ENCODE peak calls at places on chromosomes 5 and 9, in six cellular contexts. O, J, G, P, D and U are unnamed samples.

GRCh38 chr9:99916650-99917049 is 10.2 kb downstream of the STX17 start:
- DNase-seq in D (no peak), P (no peak), J (no peak), G (no peak), O (no peak), U (no peak)

GRCh38 chr9:136626740-136627642 is 35.7 kb upstream of the EGFL7 start:
- DNase-seq in D (peak), G (peak), J (no peak), P (no peak), O (no peak), U (no peak)

GRCh38 chr5:119355244-119355635 is 579 bp upstream of the TNFAIP8 start:
- DNase-seq in P (no peak), G (peak), D (peak), J (no peak), O (no peak), U (no peak)

GRCh38 chr9:116417464-116417863 is 263.9 kb downstream of the PAPPA start:
- DNase-seq in O (no peak), P (no peak), J (no peak), G (no peak), D (no peak), U (peak)

GRCh38 chr5:116502616-116503015 is 72.0 kb downstream of the SEMA6A start:
- DNase-seq in J (no peak), P (no peak), O (no peak), G (no peak), D (no peak), U (peak)

GRCh38 chr9:17063535-17064135 is 71.2 kb upstream of the CNTLN start:
- DNase-seq in D (peak), J (peak), P (no peak), O (peak), G (no peak), U (no peak)

GRCh38 chr9:111957856-111958631 is 61.4 kb downstream of the UGCG start:
- DNase-seq in D (no peak), O (no peak), P (no peak), G (no peak), J (no peak), U (peak)

GRCh38 chr5:110150199-110150598 is 460.5 kb downstream of the MAN2A1 start:
- DNase-seq in O (no peak), D (no peak), P (no peak), G (no peak), J (no peak), U (no peak)

GRCh38 chr9:4894076-4894475 is 91.0 kb upstream of the JAK2 start:
- DNase-seq in J (no peak), D (no peak), O (no peak), P (no peak), G (no peak), U (no peak)

GRCh38 chr5:132764671-132765070 is 12.4 kb downstream of the SEPTIN8 start:
- DNase-seq in O (no peak), P (no peak), D (no peak), G (no peak), J (no peak), U (no peak)

GRCh38 chr5:124402144-124402581 is 344.3 kb downstream of the ZNF608 start:
- DNase-seq in O (no peak), G (no peak), D (no peak), P (no peak), J (no peak), U (peak)

GRCh38 chr5:95824747-95825146 is 2.2 kb upstream of the GLRX start:
- DNase-seq in O (no peak), J (no peak), G (no peak), D (no peak), P (no peak), U (no peak)

GRCh38 chr5:95822038-95822407 is 503 bp downstream of the GLRX start:
- DNase-seq in D (no peak), P (no peak), O (peak), J (no peak), G (no peak), U (no peak)

GRCh38 chr5:95822408-95823240 is at the start of gene GLRX:
- DNase-seq in G (peak), P (no peak), O (peak), D (peak), J (peak), U (peak)

GRCh38 chr5:95823241-95823737 is 763 bp upstream of the GLRX start:
- DNase-seq in P (no peak), G (no peak), D (no peak), O (no peak), J (no peak), U (no peak)

GRCh38 chr5:95823738-95824609 is 1.4 kb upstream of the GLRX start:
- DNase-seq in J (peak), P (no peak), G (no peak), O (no peak), D (peak), U (no peak)
- TF ChIP-seq JUND in J (peak), P (no peak), G (no peak), O (peak), D (no peak), U (no peak)

GRCh38 chr9:18490591-18491370 is 16.8 kb downstream of the ADAMTSL1 start:
- DNase-seq in G (no peak), J (no peak), O (no peak), P (no peak), D (no peak), U (no peak)
- TF ChIP-seq JUND in G (no peak), J (no peak), O (peak), P (no peak), D (no peak), U (no peak)

GRCh38 chr5:109041319-109041718 is 293.6 kb downstream of the FER start:
- DNase-seq in P (no peak), O (no peak), D (no peak), G (no peak), J (no peak), U (no peak)
- TF ChIP-seq JUND in P (no peak), O (no peak), D (no peak), G (no peak), J (no peak), U (no peak)

GRCh38 chr5:27592231-27592630 is 553.8 kb upstream of the CDH9 start:
- DNase-seq in P (no peak), G (no peak), O (no peak), D (no peak), J (no peak), U (no peak)
- TF ChIP-seq JUND in P (no peak), G (no peak), O (no peak), D (no peak), J (no peak), U (no peak)

GRCh38 chr5:172322028-172322965 is 38.7 kb upstream of the UBTD2 start:
- DNase-seq in P (no peak), O (no peak), G (no peak), J (no peak), D (peak), U (no peak)
- TF ChIP-seq JUND in P (no peak), O (no peak), G (no peak), J (no peak), D (no peak), U (no peak)

GRCh38 chr5:14143843-14144585 is 872 bp downstream of the TRIO start:
- DNase-seq in O (peak), P (no peak), G (peak), D (no peak), J (no peak), U (peak)
- TF ChIP-seq JUND in O (no peak), P (no peak), G (no peak), D (no peak), J (no peak), U (no peak)

GRCh38 chr9:81393985-81394811 is 295.1 kb downstream of the TLE1 start:
- DNase-seq in P (no peak), G (no peak), O (no peak), J (no peak), D (no peak), U (no peak)

GRCh38 chr9:81394816-81395215 is 294.5 kb downstream of the TLE1 start:
- DNase-seq in P (no peak), D (no peak), J (no peak), G (no peak), O (peak), U (no peak)

GRCh38 chr9:81397735-81398381 is 291.5 kb downstream of the TLE1 start:
- DNase-seq in D (no peak), J (no peak), O (no peak), G (no peak), P (no peak), U (no peak)

GRCh38 chr9:81395301-81396054 is 293.9 kb downstream of the TLE1 start:
- DNase-seq in D (no peak), O (peak), J (no peak), G (no peak), P (no peak), U (no peak)

GRCh38 chr9:81396528-81396927 is 292.8 kb downstream of the TLE1 start:
- DNase-seq in J (no peak), P (no peak), O (no peak), G (no peak), D (no peak), U (no peak)
- TF ChIP-seq JUND in J (no peak), P (no peak), O (no peak), G (no peak), D (no peak), U (no peak)

GRCh38 chr5:83864652-83865051 is 144.0 kb upstream of the HAPLN1 start:
- DNase-seq in D (no peak), G (no peak), P (no peak), J (no peak), O (no peak), U (no peak)
- TF ChIP-seq JUND in D (no peak), G (no peak), P (no peak), J (no peak), O (no peak), U (no peak)

DNA sequence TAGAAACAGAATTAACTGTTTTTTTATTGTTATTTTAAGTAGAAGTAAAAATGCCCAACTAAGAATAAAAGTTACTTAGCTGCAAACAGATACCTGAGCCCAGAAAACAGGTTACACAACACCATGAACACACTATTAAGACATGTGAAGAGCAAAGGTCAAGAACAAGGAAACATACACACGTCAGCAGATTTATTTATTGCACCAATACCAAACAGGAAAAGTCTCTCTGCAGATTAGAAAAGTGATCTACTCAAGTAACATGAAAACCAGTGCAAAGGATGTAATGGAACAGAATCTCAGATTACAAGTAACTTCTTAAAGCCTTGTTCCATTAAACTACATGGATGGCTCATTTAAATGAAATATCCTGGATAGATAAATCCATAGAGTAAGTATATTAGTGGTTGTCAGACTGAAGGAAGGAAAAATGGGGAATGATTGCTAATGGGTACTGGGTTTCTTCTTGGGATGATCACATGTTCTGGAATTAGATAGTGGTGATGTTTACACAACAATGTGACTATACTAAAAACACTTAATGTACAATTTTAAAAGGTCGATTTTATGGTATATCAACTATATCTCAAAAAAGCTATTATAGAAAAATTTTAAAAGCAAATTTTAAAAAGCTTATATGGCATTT is 6.1 kb downstream of the SAR1B start:
- DNase-seq in O (no peak), G (no peak), D (peak), J (no peak), P (no peak), U (peak)
- TF ChIP-seq JUND in O (no peak), G (no peak), D (no peak), J (no peak), P (no peak), U (no peak)

GRCh38 chr9:122133263-122133983 is 26.2 kb downstream of the NDUFA8 start:
- DNase-seq in P (no peak), O (no peak), G (peak), J (no peak), D (no peak), U (no peak)
- TF ChIP-seq JUND in P (no peak), O (no peak), G (no peak), J (no peak), D (no peak), U (no peak)